ENCODE peak calls at places on chromosomes 1 and 21, in four cellular contexts. M, R, P and K are unnamed samples.

GRCh38 chr1:51623025-51623424 is 6.1 kb downstream of the OSBPL9 start:
- DNase-seq in M (no peak), R (no peak), P (no peak), K (no peak)

GRCh38 chr21:41805643-41806042 is 38.8 kb upstream of the RIPK4 start:
- DNase-seq in M (no peak), R (no peak), P (no peak), K (no peak)

GRCh38 chr21:38325761-38326420 is 69.1 kb downstream of the KCNJ15 start:
- DNase-seq in M (no peak), R (no peak), P (no peak), K (no peak)

GRCh38 chr1:215260711-215261110 is 178.2 kb downstream of the KCNK2 start:
- DNase-seq in M (no peak), R (no peak), P (no peak), K (no peak)

GRCh38 chr21:42413500-42413899 is 9.8 kb downstream of the UBASH3A start:
- DNase-seq in M (no peak), R (no peak), P (no peak), K (peak; percentile 55)

GRCh38 chr1:39902121-39902807 is 547 bp upstream of the MYCL start:
- DNase-seq in M (peak; percentile 35), R (peak; percentile 88), P (peak; percentile 94), K (peak; percentile 60)

GRCh38 chr1:157218671-157219070 is 80.5 kb upstream of the ETV3 start:
- DNase-seq in M (no peak), R (no peak), P (no peak), K (no peak)

GRCh38 chr1:156533568-156534220 is 33.1 kb upstream of the MEF2D start:
- DNase-seq in M (no peak), R (no peak), P (no peak), K (no peak)

GRCh38 chr1:209207701-209208286 is 375.7 kb upstream of the CAMK1G start:
- DNase-seq in M (peak; percentile 65), R (no peak), P (peak; percentile 72), K (no peak)

GRCh38 chr1:6958407-6958806 is 173.2 kb downstream of the CAMTA1 start:
- DNase-seq in M (no peak), R (no peak), P (no peak), K (no peak)

GRCh38 chr1:208033236-208033635 is 122.3 kb upstream of the CD34 start:
- DNase-seq in M (no peak), R (peak; percentile 56), P (no peak), K (no peak)

GRCh38 chr1:25039229-25039628 is 109.2 kb upstream of the RUNX3 start:
- DNase-seq in M (no peak), R (no peak), P (no peak), K (no peak)

GRCh38 chr1:60271041-60271440 is 197.5 kb upstream of the C1orf87 start:
- DNase-seq in M (no peak), R (no peak), P (no peak), K (no peak)

GRCh38 chr1:41592451-41593125 is 108.1 kb upstream of the EDN2 start:
- DNase-seq in M (no peak), R (no peak), P (no peak), K (no peak)

GRCh38 chr1:10897981-10898728 is 101.7 kb upstream of the CASZ1 start:
- DNase-seq in M (peak; percentile 53), R (no peak), P (no peak), K (no peak)

GRCh38 chr21:15018382-15018781 is 46.4 kb downstream of the NRIP1 start:
- DNase-seq in M (no peak), R (no peak), P (no peak), K (no peak)

GRCh38 chr1:207259391-207259790 is 62.1 kb upstream of the CD55 start:
- DNase-seq in M (peak; percentile 43), R (no peak), P (no peak), K (no peak)

GRCh38 chr1:62269439-62269838 is 49.8 kb downstream of the KANK4 start:
- DNase-seq in M (no peak), R (no peak), P (no peak), K (no peak)

GRCh38 chr1:57204942-57205787 is 218.7 kb downstream of the DAB1 start:
- DNase-seq in M (no peak), R (no peak), P (no peak), K (no peak)

GRCh38 chr21:41672543-41672915 is 94.3 kb downstream of the RIPK4 start:
- DNase-seq in M (no peak), R (no peak), P (no peak), K (no peak)

GRCh38 chr1:91805343-91805801 is 80.6 kb downstream of the TGFBR3 start:
- DNase-seq in M (no peak), R (no peak), P (no peak), K (no peak)

GRCh38 chr1:10794724-10795304 is 1.6 kb downstream of the CASZ1 start:
- DNase-seq in M (no peak), R (no peak), P (peak; percentile 56), K (no peak)